ENCODE peak calls at places on chromosomes 12 and 14, in four cellular contexts. One of them, this sample, is unnamed.

GRCh38 chr12:76083246-76083735 is 1.2 kb downstream of the NAP1L1 start:
- DNase-seq in K562: no peak
- DNase-seq in WTC11: no peak
- DNase-seq in HepG2: no peak
- DNase-seq in this sample: no peak

GRCh38 chr12:90945070-90945649 is 9.8 kb downstream of the CCER1 start:
- DNase-seq in K562: no peak
- DNase-seq in WTC11: no peak
- DNase-seq in HepG2: peak
- DNase-seq in this sample: peak

GRCh38 chr14:28778718-28779117 is 12.1 kb downstream of the FOXG1 start:
- DNase-seq in K562: no peak
- DNase-seq in WTC11: no peak
- DNase-seq in HepG2: no peak
- DNase-seq in this sample: no peak

GRCh38 chr12:15726029-15726756 is 63.0 kb downstream of the EPS8 start:
- DNase-seq in K562: no peak
- DNase-seq in WTC11: no peak
- DNase-seq in HepG2: no peak
- DNase-seq in this sample: no peak

GRCh38 chr14:77158175-77158908 is 16.8 kb upstream of the ZDHHC22 start:
- DNase-seq in K562: peak
- DNase-seq in WTC11: peak
- DNase-seq in HepG2: no peak
- DNase-seq in this sample: no peak

GRCh38 chr14:68384335-68384734 is 408.5 kb downstream of the ZFP36L1 start:
- DNase-seq in K562: no peak
- DNase-seq in WTC11: no peak
- DNase-seq in HepG2: no peak
- DNase-seq in this sample: no peak

GRCh38 chr12:53064613-53065415 is 14.4 kb downstream of the SPRYD3 start:
- DNase-seq in K562: no peak
- DNase-seq in WTC11: peak
- DNase-seq in HepG2: no peak
- DNase-seq in this sample: no peak

GRCh38 chr12:76544601-76545261 is 14.8 kb downstream of the OSBPL8 start:
- DNase-seq in K562: no peak
- DNase-seq in WTC11: no peak
- DNase-seq in HepG2: no peak
- DNase-seq in this sample: no peak

GRCh38 chr12:457676-458075 is 2.1 kb upstream of the B4GALNT3 start:
- DNase-seq in K562: no peak
- DNase-seq in WTC11: no peak
- DNase-seq in HepG2: no peak
- DNase-seq in this sample: no peak

GRCh38 chr12:64193045-64193444 is 29.1 kb downstream of the KICS2 start:
- DNase-seq in K562: no peak
- DNase-seq in WTC11: no peak
- DNase-seq in HepG2: no peak
- DNase-seq in this sample: no peak

DNA sequence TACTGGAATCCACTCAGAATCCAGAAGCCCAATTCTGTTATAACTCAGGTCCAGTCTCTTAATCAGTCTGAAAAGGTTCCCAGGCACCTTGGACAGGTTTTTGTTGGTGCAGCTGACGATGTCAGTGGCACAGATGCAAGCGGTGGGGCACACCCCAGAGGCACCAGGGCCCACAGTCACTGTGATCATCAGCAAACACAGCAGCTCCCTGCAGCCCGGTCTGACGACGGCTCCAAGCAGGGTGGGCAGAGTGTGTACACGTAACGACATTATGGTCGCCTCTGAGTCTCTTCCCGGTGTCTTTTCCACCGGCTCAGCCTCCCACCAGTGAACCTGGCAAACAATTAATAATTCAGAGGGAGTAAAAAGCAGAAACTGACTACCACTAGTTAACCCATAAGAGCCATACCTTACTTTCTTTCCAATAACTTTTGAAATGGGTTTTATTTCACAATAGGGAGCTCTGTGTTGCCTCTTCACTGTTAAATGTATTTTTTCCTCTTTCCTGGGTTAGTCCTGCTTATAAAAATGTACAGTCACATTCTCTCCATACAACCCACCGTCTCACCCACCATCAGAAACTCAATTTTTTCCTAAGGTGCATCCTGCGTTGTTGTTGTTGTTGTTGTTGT is 572 bp upstream of the PCED1B start:
- DNase-seq in K562: peak
- DNase-seq in WTC11: no peak
- DNase-seq in HepG2: no peak
- DNase-seq in this sample: peak
- TF ChIP-seq ELF4 in K562: no peak
- TF ChIP-seq ELF4 in WTC11: no peak
- TF ChIP-seq ELF4 in HepG2: no peak
- TF ChIP-seq ELF4 in this sample: no peak

GRCh38 chr14:49212721-49213120 is 373.5 kb downstream of the RPS29 start:
- DNase-seq in K562: no peak
- DNase-seq in WTC11: no peak
- DNase-seq in HepG2: no peak
- DNase-seq in this sample: no peak
- TF ChIP-seq ELF4 in K562: no peak
- TF ChIP-seq ELF4 in WTC11: no peak
- TF ChIP-seq ELF4 in HepG2: no peak
- TF ChIP-seq ELF4 in this sample: no peak

GRCh38 chr14:97532052-97532451 is 734.9 kb downstream of the VRK1 start:
- DNase-seq in K562: no peak
- DNase-seq in WTC11: no peak
- DNase-seq in HepG2: no peak
- DNase-seq in this sample: no peak
- TF ChIP-seq ELF4 in K562: no peak
- TF ChIP-seq ELF4 in WTC11: no peak
- TF ChIP-seq ELF4 in HepG2: no peak
- TF ChIP-seq ELF4 in this sample: no peak

GRCh38 chr14:22185191-22185590 is 403.8 kb downstream of the DAD1 start:
- DNase-seq in K562: no peak
- DNase-seq in WTC11: no peak
- DNase-seq in HepG2: peak
- DNase-seq in this sample: no peak

GRCh38 chr14:22188346-22188745 is 400.7 kb downstream of the DAD1 start:
- DNase-seq in K562: no peak
- DNase-seq in WTC11: no peak
- DNase-seq in HepG2: no peak
- DNase-seq in this sample: no peak

GRCh38 chr14:22194669-22195068 is 394.4 kb downstream of the DAD1 start:
- DNase-seq in K562: no peak
- DNase-seq in WTC11: no peak
- DNase-seq in HepG2: no peak
- DNase-seq in this sample: no peak

GRCh38 chr14:22189873-22190272 is 399.2 kb downstream of the DAD1 start:
- DNase-seq in K562: no peak
- DNase-seq in WTC11: no peak
- DNase-seq in HepG2: no peak
- DNase-seq in this sample: no peak

DNA sequence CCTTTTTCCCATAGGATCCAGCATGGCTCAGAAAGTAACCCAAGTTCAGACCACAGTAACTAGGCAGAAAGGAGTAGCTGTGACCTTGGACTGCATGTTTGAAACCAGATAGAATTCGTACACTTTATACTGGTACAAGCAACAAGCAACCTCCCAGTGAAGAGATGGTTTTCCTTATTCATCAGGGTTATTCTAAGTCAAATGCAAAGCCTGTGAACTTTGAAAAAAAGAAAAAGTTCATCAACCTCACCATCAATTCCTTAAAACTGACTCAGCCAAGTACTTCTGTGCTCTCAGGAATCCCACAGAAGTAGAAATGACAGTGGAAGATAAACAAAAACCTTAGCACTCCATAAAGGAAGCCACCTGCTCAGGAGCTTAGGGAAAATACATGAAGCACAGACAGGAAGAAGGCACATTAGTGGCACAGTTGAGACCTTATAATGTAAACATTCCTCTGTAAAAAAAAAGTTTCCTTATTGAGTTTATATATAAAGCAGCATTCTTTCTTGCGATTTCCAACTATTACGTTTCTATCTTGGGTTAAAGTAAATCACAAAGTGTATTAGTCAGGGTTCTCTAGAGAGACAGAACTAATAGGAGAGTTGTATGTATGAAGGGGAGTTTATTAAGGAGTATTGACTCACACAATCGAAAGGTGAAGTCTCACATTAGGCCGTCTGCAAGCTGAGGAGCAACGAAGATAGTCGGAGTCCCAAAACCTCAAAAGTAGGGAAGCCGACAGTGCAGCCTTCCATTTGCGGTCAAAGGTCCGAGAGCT is 398.4 kb downstream of the DAD1 start:
- DNase-seq in K562: no peak
- DNase-seq in WTC11: no peak
- DNase-seq in HepG2: no peak
- DNase-seq in this sample: no peak
- TF ChIP-seq ELF4 in K562: no peak
- TF ChIP-seq ELF4 in WTC11: no peak
- TF ChIP-seq ELF4 in HepG2: no peak
- TF ChIP-seq ELF4 in this sample: no peak

GRCh38 chr14:99601301-99601945 is 2.6 kb downstream of the CCDC85C start:
- DNase-seq in K562: no peak
- DNase-seq in WTC11: no peak
- DNase-seq in HepG2: peak
- DNase-seq in this sample: no peak
- TF ChIP-seq ELF4 in K562: no peak
- TF ChIP-seq ELF4 in WTC11: no peak
- TF ChIP-seq ELF4 in HepG2: no peak
- TF ChIP-seq ELF4 in this sample: no peak

DNA sequence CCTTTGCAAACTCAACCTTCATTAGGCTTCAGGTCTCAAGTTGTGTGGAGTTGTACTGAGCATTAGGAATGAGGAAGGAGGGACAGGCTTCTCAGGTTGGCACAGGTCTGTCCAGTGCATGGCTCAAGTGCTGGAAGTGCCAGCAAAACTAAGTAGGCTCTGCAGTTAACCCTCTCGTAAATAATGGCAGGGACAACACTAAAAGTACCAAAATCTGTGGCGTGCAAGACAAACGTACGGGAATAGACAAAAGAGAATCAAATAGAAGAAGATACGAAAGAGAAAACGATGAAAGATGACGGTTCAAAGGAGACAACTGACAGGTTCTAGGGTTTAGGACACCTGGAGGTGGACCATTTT is 612 bp downstream of the TRAPPC6B start:
- DNase-seq in K562: no peak
- DNase-seq in WTC11: no peak
- DNase-seq in HepG2: no peak
- DNase-seq in this sample: no peak
- TF ChIP-seq ELF4 in K562: no peak
- TF ChIP-seq ELF4 in WTC11: no peak
- TF ChIP-seq ELF4 in HepG2: no peak
- TF ChIP-seq ELF4 in this sample: no peak

DNA sequence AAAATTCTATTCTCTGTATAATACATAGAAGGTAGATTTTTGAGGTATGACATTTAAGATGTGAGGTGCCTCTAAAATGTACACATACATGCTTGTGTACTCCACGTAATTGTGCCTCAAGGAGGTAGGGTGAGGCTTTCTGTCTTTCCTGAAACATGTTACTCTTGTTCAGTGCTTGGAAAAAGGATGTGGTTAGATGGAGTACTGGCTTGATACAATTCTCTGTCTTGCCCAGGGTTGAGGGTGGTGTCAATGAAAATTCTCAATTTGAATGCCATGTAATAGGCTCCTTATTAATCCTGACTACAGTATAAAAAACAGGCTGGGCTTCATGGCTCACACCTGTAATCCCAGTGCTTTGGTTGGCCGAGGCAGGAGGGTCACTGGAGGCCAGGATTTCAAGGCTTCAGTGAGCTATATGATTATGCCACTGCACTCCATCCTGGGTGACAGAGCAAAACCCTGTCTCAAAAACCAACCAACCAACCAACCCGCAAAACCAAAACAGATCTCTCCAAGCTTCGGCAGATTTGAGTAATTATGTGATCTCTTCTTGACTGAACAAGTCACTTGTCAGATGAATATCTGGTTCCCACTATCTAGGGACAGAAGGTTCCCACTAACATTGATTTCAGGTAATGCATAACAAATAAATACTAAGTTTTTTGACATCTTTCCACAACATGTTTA is 41.6 kb downstream of the RCOR1 start:
- DNase-seq in K562: no peak
- DNase-seq in WTC11: no peak
- DNase-seq in HepG2: no peak
- DNase-seq in this sample: no peak
- TF ChIP-seq ELF4 in K562: no peak
- TF ChIP-seq ELF4 in WTC11: no peak
- TF ChIP-seq ELF4 in HepG2: no peak
- TF ChIP-seq ELF4 in this sample: no peak